ENCODE peak calls at places on chromosomes 6 and 20, in seven cellular contexts. One of them, this sample, is unnamed.

GRCh38 chr20:50190251-50191064 is at the start of gene CEBPB:
- DNase-seq in tibial artery: peak; percentile 92
- DNase-seq in HFF-Myc: no peak
- DNase-seq in psoas muscle: peak; percentile 92
- DNase-seq in foreskin fibroblast: peak; percentile 89
- DNase-seq in PC-3: peak; percentile 92
- DNase-seq in choroid plexus epithelial cell: peak; percentile 93
- DNase-seq in this sample: peak; percentile 84

GRCh38 chr6:39003072-39003471 is 45.5 kb upstream of the GLP1R start:
- DNase-seq in PC-3: peak; percentile 25
- DNase-seq in choroid plexus epithelial cell: peak; percentile 5
- DNase-seq in foreskin fibroblast: no peak
- DNase-seq in psoas muscle: no peak
- DNase-seq in HFF-Myc: no peak
- DNase-seq in tibial artery: no peak
- DNase-seq in this sample: no peak

GRCh38 chr6:22113046-22113766 is 183.6 kb downstream of the PRL start:
- DNase-seq in foreskin fibroblast: peak; percentile 75
- DNase-seq in PC-3: peak; percentile 98
- DNase-seq in choroid plexus epithelial cell: peak; percentile 98
- DNase-seq in tibial artery: peak; percentile 65
- DNase-seq in psoas muscle: peak; percentile 20
- DNase-seq in HFF-Myc: peak; percentile 52
- DNase-seq in this sample: peak; percentile 96

GRCh38 chr20:20743511-20744169 is 31.2 kb upstream of the RALGAPA2 start:
- DNase-seq in psoas muscle: peak; percentile 78
- DNase-seq in foreskin fibroblast: no peak
- DNase-seq in tibial artery: peak; percentile 76
- DNase-seq in choroid plexus epithelial cell: peak; percentile 18
- DNase-seq in PC-3: no peak
- DNase-seq in HFF-Myc: no peak
- DNase-seq in this sample: no peak

GRCh38 chr20:52246366-52246765 is 54.8 kb upstream of the ZFP64 start:
- DNase-seq in psoas muscle: no peak
- DNase-seq in tibial artery: no peak
- DNase-seq in foreskin fibroblast: no peak
- DNase-seq in choroid plexus epithelial cell: no peak
- DNase-seq in HFF-Myc: no peak
- DNase-seq in PC-3: no peak
- DNase-seq in this sample: no peak

GRCh38 chr6:10397756-10398438 is 17.0 kb downstream of the TFAP2A start:
- DNase-seq in choroid plexus epithelial cell: no peak
- DNase-seq in psoas muscle: no peak
- DNase-seq in tibial artery: no peak
- DNase-seq in foreskin fibroblast: no peak
- DNase-seq in PC-3: no peak
- DNase-seq in HFF-Myc: no peak
- DNase-seq in this sample: no peak

GRCh38 chr20:37680420-37680819 is 13.4 kb upstream of the CTNNBL1 start:
- DNase-seq in PC-3: peak; percentile 43
- DNase-seq in HFF-Myc: peak; percentile 4
- DNase-seq in tibial artery: no peak
- DNase-seq in psoas muscle: no peak
- DNase-seq in foreskin fibroblast: no peak
- DNase-seq in choroid plexus epithelial cell: peak; percentile 29
- DNase-seq in this sample: peak; percentile 12

GRCh38 chr6:100617633-100618348 is 153.1 kb upstream of the SIM1 start:
- DNase-seq in choroid plexus epithelial cell: peak; percentile 40
- DNase-seq in foreskin fibroblast: peak; percentile 54
- DNase-seq in psoas muscle: no peak
- DNase-seq in HFF-Myc: no peak
- DNase-seq in tibial artery: no peak
- DNase-seq in PC-3: peak; percentile 73
- DNase-seq in this sample: peak; percentile 62

GRCh38 chr6:159989882-159990480 is 21.1 kb downstream of the IGF2R start:
- DNase-seq in foreskin fibroblast: no peak
- DNase-seq in psoas muscle: no peak
- DNase-seq in tibial artery: no peak
- DNase-seq in HFF-Myc: no peak
- DNase-seq in choroid plexus epithelial cell: no peak
- DNase-seq in PC-3: peak; percentile 26
- DNase-seq in this sample: peak; percentile 46

GRCh38 chr20:52972190-52972937 is at the start of gene TSHZ2:
- DNase-seq in choroid plexus epithelial cell: peak; percentile 13
- DNase-seq in HFF-Myc: no peak
- DNase-seq in psoas muscle: peak; percentile 58
- DNase-seq in foreskin fibroblast: no peak
- DNase-seq in PC-3: no peak
- DNase-seq in tibial artery: peak; percentile 75
- DNase-seq in this sample: no peak

GRCh38 chr6:52416629-52417151 is 3.5 kb upstream of the EFHC1 start:
- DNase-seq in choroid plexus epithelial cell: peak; percentile 72
- DNase-seq in tibial artery: no peak
- DNase-seq in foreskin fibroblast: peak; percentile 51
- DNase-seq in HFF-Myc: peak; percentile 50
- DNase-seq in psoas muscle: no peak
- DNase-seq in PC-3: peak; percentile 90
- DNase-seq in this sample: peak; percentile 74

GRCh38 chr6:75480425-75480824 is 13.2 kb downstream of the FILIP1 start:
- DNase-seq in tibial artery: no peak
- DNase-seq in psoas muscle: no peak
- DNase-seq in choroid plexus epithelial cell: peak; percentile 51
- DNase-seq in HFF-Myc: no peak
- DNase-seq in PC-3: no peak
- DNase-seq in foreskin fibroblast: no peak
- DNase-seq in this sample: peak; percentile 7

GRCh38 chr6:45305546-45305945 is 22.6 kb upstream of the RUNX2 start:
- DNase-seq in PC-3: peak; percentile 13
- DNase-seq in tibial artery: no peak
- DNase-seq in psoas muscle: no peak
- DNase-seq in foreskin fibroblast: no peak
- DNase-seq in choroid plexus epithelial cell: no peak
- DNase-seq in HFF-Myc: no peak
- DNase-seq in this sample: no peak

GRCh38 chr6:2809015-2809414 is 32.6 kb downstream of the SERPINB1 start:
- DNase-seq in HFF-Myc: no peak
- DNase-seq in psoas muscle: no peak
- DNase-seq in choroid plexus epithelial cell: no peak
- DNase-seq in PC-3: no peak
- DNase-seq in tibial artery: no peak
- DNase-seq in foreskin fibroblast: no peak
- DNase-seq in this sample: no peak

GRCh38 chr6:158631678-158632537 is 12.6 kb downstream of the DYNLT1 start:
- DNase-seq in psoas muscle: peak; percentile 84
- DNase-seq in foreskin fibroblast: peak; percentile 39
- DNase-seq in HFF-Myc: peak; percentile 49
- DNase-seq in tibial artery: peak; percentile 85
- DNase-seq in PC-3: peak; percentile 48
- DNase-seq in choroid plexus epithelial cell: peak; percentile 93
- DNase-seq in this sample: peak; percentile 84

GRCh38 chr6:34102099-34102656 is 43.7 kb downstream of the GRM4 start:
- DNase-seq in choroid plexus epithelial cell: no peak
- DNase-seq in foreskin fibroblast: no peak
- DNase-seq in HFF-Myc: no peak
- DNase-seq in tibial artery: no peak
- DNase-seq in psoas muscle: no peak
- DNase-seq in PC-3: no peak
- DNase-seq in this sample: no peak

DNA sequence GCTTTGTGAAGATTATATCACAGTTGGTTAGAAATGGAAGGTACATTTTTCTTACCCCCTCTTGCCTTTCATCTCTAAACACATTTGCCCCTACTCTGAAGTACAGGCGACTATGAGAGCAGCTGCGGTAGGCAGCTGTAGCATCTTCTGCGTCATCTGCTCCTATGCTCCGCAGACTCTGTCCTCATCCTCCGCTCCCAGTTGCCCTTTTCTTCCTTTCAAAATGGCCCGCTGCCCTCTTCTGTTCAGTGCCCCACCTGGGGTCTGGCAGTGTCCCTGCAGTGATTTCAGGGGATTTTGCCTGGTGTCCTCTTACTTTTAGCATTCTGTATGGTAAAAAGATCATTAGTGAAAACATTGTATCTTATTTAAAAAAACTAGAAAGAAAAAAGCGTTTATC is 47.8 kb upstream of the REV3L start:
- DNase-seq in psoas muscle: no peak
- DNase-seq in foreskin fibroblast: no peak
- DNase-seq in tibial artery: no peak
- DNase-seq in HFF-Myc: no peak
- DNase-seq in choroid plexus epithelial cell: no peak
- DNase-seq in PC-3: no peak
- DNase-seq in this sample: no peak
- TF ChIP-seq CTCF in psoas muscle: no peak
- TF ChIP-seq CTCF in foreskin fibroblast: no peak
- TF ChIP-seq CTCF in tibial artery: no peak
- TF ChIP-seq CTCF in HFF-Myc: no peak
- TF ChIP-seq CTCF in choroid plexus epithelial cell: no peak
- TF ChIP-seq CTCF in PC-3: no peak
- TF ChIP-seq CTCF in this sample: no peak

GRCh38 chr6:139173822-139174221 is 38.9 kb downstream of the HECA start:
- DNase-seq in choroid plexus epithelial cell: no peak
- DNase-seq in PC-3: no peak
- DNase-seq in psoas muscle: no peak
- DNase-seq in tibial artery: no peak
- DNase-seq in HFF-Myc: no peak
- DNase-seq in foreskin fibroblast: no peak
- DNase-seq in this sample: no peak

GRCh38 chr6:139172567-139172966 is 37.7 kb downstream of the HECA start:
- DNase-seq in foreskin fibroblast: no peak
- DNase-seq in psoas muscle: no peak
- DNase-seq in PC-3: no peak
- DNase-seq in choroid plexus epithelial cell: no peak
- DNase-seq in HFF-Myc: no peak
- DNase-seq in tibial artery: no peak
- DNase-seq in this sample: no peak

GRCh38 chr6:139172151-139172550 is 37.3 kb downstream of the HECA start:
- DNase-seq in psoas muscle: no peak
- DNase-seq in foreskin fibroblast: no peak
- DNase-seq in choroid plexus epithelial cell: no peak
- DNase-seq in tibial artery: no peak
- DNase-seq in HFF-Myc: no peak
- DNase-seq in PC-3: no peak
- DNase-seq in this sample: no peak

GRCh38 chr6:139175389-139175788 is 40.5 kb downstream of the HECA start:
- DNase-seq in tibial artery: no peak
- DNase-seq in HFF-Myc: no peak
- DNase-seq in psoas muscle: no peak
- DNase-seq in choroid plexus epithelial cell: no peak
- DNase-seq in PC-3: no peak
- DNase-seq in foreskin fibroblast: no peak
- DNase-seq in this sample: no peak

DNA sequence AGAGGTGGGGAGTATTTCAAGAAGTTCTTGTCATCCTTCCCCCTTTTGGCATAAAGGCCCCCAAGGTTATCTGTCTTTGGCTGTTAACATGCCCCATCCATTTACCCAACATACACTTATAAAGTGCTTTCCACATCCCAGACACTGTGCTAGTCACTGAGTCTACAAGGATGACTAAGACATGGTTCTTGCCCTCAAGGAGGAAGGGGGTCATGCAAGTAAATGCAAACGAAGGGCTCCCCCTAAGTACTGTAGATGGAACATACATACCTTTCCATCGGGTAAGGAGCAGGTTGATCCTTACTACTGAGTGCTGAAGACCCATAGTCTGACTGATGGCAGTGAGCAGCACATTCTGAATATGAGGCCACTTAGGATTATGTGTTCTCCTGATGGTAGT is 38.3 kb downstream of the HECA start:
- DNase-seq in psoas muscle: no peak
- DNase-seq in tibial artery: no peak
- DNase-seq in foreskin fibroblast: no peak
- DNase-seq in choroid plexus epithelial cell: no peak
- DNase-seq in PC-3: peak; percentile 29
- DNase-seq in HFF-Myc: peak; percentile 9
- DNase-seq in this sample: no peak
- TF ChIP-seq CTCF in psoas muscle: no peak
- TF ChIP-seq CTCF in tibial artery: no peak
- TF ChIP-seq CTCF in foreskin fibroblast: no peak
- TF ChIP-seq CTCF in choroid plexus epithelial cell: no peak
- TF ChIP-seq CTCF in PC-3: peak; percentile 29
- TF ChIP-seq CTCF in HFF-Myc: no peak
- TF ChIP-seq CTCF in this sample: no peak

GRCh38 chr20:11271920-11272594 is 598.3 kb upstream of the JAG1 start:
- DNase-seq in PC-3: no peak
- DNase-seq in psoas muscle: no peak
- DNase-seq in HFF-Myc: no peak
- DNase-seq in choroid plexus epithelial cell: no peak
- DNase-seq in tibial artery: no peak
- DNase-seq in foreskin fibroblast: no peak
- DNase-seq in this sample: no peak

GRCh38 chr20:11270566-11270965 is 596.8 kb upstream of the JAG1 start:
- DNase-seq in HFF-Myc: no peak
- DNase-seq in tibial artery: no peak
- DNase-seq in PC-3: peak; percentile 16
- DNase-seq in choroid plexus epithelial cell: no peak
- DNase-seq in psoas muscle: no peak
- DNase-seq in foreskin fibroblast: no peak
- DNase-seq in this sample: no peak

GRCh38 chr20:11267762-11268335 is 594.0 kb upstream of the JAG1 start:
- DNase-seq in foreskin fibroblast: peak; percentile 1
- DNase-seq in HFF-Myc: no peak
- DNase-seq in tibial artery: no peak
- DNase-seq in choroid plexus epithelial cell: peak; percentile 48
- DNase-seq in PC-3: no peak
- DNase-seq in psoas muscle: no peak
- DNase-seq in this sample: no peak

GRCh38 chr20:11274137-11274536 is 600.3 kb upstream of the JAG1 start:
- DNase-seq in psoas muscle: no peak
- DNase-seq in HFF-Myc: peak; percentile 31
- DNase-seq in tibial artery: peak; percentile 32
- DNase-seq in PC-3: peak; percentile 89
- DNase-seq in choroid plexus epithelial cell: peak; percentile 79
- DNase-seq in foreskin fibroblast: peak; percentile 56
- DNase-seq in this sample: peak; percentile 65

GRCh38 chr20:11271319-11271718 is 597.5 kb upstream of the JAG1 start:
- DNase-seq in PC-3: no peak
- DNase-seq in tibial artery: no peak
- DNase-seq in psoas muscle: no peak
- DNase-seq in HFF-Myc: no peak
- DNase-seq in foreskin fibroblast: no peak
- DNase-seq in choroid plexus epithelial cell: no peak
- DNase-seq in this sample: no peak
- TF ChIP-seq CTCF in PC-3: peak; percentile 44
- TF ChIP-seq CTCF in tibial artery: no peak
- TF ChIP-seq CTCF in psoas muscle: no peak
- TF ChIP-seq CTCF in HFF-Myc: no peak
- TF ChIP-seq CTCF in foreskin fibroblast: no peak
- TF ChIP-seq CTCF in choroid plexus epithelial cell: peak; percentile 14
- TF ChIP-seq CTCF in this sample: peak; percentile 30

DNA sequence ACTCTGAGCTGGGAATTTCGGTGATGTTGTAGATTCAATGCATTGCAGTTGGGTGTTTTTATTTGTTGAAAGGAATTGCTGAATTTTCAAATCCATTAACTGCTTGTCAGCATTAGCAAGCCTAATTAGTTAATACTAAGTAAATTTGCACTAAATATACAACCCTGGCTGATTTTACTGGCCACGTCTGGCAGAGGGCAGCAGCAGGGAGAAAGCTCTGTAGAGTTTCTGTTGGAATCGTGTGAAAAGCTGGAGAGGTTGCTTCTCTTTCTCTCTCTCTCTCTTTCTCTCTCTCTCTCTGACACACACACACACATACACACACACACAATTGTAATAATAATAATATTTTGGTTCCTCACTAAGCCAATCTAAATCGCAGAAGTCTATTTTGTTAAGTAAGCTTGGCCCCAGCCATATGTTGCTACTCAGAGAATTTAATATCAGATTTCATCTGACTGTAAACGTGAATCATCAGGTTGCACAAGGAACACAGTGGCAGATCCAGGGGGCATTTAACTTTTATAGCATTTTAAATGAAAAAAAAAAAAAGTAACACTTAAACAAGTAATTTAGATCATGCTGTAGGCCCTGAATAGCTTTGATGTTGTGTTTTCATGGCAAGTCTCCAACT is 289.5 kb downstream of the ESR1 start:
- DNase-seq in PC-3: peak; percentile 67
- DNase-seq in foreskin fibroblast: peak; percentile 87
- DNase-seq in psoas muscle: no peak
- DNase-seq in choroid plexus epithelial cell: peak; percentile 94
- DNase-seq in HFF-Myc: peak; percentile 78
- DNase-seq in tibial artery: no peak
- DNase-seq in this sample: peak; percentile 80
- TF ChIP-seq CTCF in PC-3: no peak
- TF ChIP-seq CTCF in foreskin fibroblast: peak; percentile 20
- TF ChIP-seq CTCF in psoas muscle: no peak
- TF ChIP-seq CTCF in choroid plexus epithelial cell: peak; percentile 52
- TF ChIP-seq CTCF in HFF-Myc: no peak
- TF ChIP-seq CTCF in tibial artery: no peak
- TF ChIP-seq CTCF in this sample: peak; percentile 2